ENCODE peak calls at places on chromosomes 2 and 18, in nine cellular contexts. R is HCT116, B is A549, Y is K562, P is GM23338, D is SK-N-SH, H is GM12878, G is HL-60, V is HepG2. L is an unnamed sample.

GRCh38 chr18:55912071-55912470 is 324.1 kb upstream of the TCF4 start:
- DNase-seq in R (no peak), B (no peak), Y (no peak), P (no peak), D (no peak), H (no peak), G (no peak), V (no peak), L (no peak)

GRCh38 chr2:101829429-101829828 is 131.9 kb downstream of the MAP4K4 start:
- DNase-seq in R (no peak), B (no peak), Y (no peak), P (no peak), D (no peak), H (no peak), G (no peak), V (no peak), L (no peak)

GRCh38 chr2:196954001-196954400 is 27.5 kb upstream of the PGAP1 start:
- DNase-seq in R (no peak), B (no peak), Y (no peak), P (peak; percentile 29), D (no peak), H (no peak), G (no peak), V (no peak), L (no peak)

GRCh38 chr18:36756262-36756661 is 72.5 kb downstream of the TPGS2 start:
- DNase-seq in R (no peak), B (no peak), Y (no peak), P (no peak), D (no peak), H (no peak), G (no peak), V (no peak), L (no peak)

GRCh38 chr18:30486856-30487255 is 555.7 kb downstream of the DSC3 start:
- DNase-seq in R (no peak), B (no peak), Y (no peak), P (no peak), D (no peak), H (no peak), G (no peak), V (no peak), L (no peak)

GRCh38 chr18:8828798-8829197 is 123.4 kb downstream of the MTCL1 start:
- DNase-seq in R (no peak), B (no peak), Y (no peak), P (no peak), D (no peak), H (no peak), G (no peak), V (no peak), L (no peak)

GRCh38 chr18:27763936-27764335 is 413.0 kb downstream of the CDH2 start:
- DNase-seq in R (no peak), B (no peak), Y (no peak), P (no peak), D (no peak), H (no peak), G (no peak), V (no peak), L (no peak)

GRCh38 chr2:74841663-74842062 is 7.7 kb downstream of the HK2 start:
- DNase-seq in R (no peak), B (no peak), Y (no peak), P (no peak), D (no peak), H (no peak), G (no peak), V (no peak), L (no peak)

GRCh38 chr2:9538000-9538507 is 17.6 kb downstream of the ADAM17 start:
- DNase-seq in R (no peak), B (peak; percentile 47), Y (no peak), P (no peak), D (no peak), H (no peak), G (peak; percentile 11), V (no peak), L (no peak)

GRCh38 chr18:58392336-58393000 is 236.4 kb downstream of the ALPK2 start:
- DNase-seq in R (no peak), B (no peak), Y (no peak), P (peak; percentile 61), D (no peak), H (no peak), G (no peak), V (no peak), L (no peak)

GRCh38 chr2:29477186-29477585 is 362.0 kb downstream of the CLIP4 start:
- DNase-seq in R (no peak), B (no peak), Y (no peak), P (no peak), D (no peak), H (no peak), G (no peak), V (no peak), L (no peak)

GRCh38 chr2:67436221-67436620 is 39.1 kb downstream of the ETAA1 start:
- DNase-seq in R (no peak), B (no peak), Y (no peak), P (no peak), D (no peak), H (no peak), G (no peak), V (no peak), L (no peak)

GRCh38 chr2:208012449-208012848 is 12.9 kb downstream of the PLEKHM3 start:
- DNase-seq in R (no peak), B (no peak), Y (no peak), P (no peak), D (no peak), H (no peak), G (peak; percentile 33), V (no peak), L (no peak)

GRCh38 chr2:121356058-121356640 is 71.1 kb upstream of the TFCP2L1 start:
- DNase-seq in R (peak; percentile 48), B (peak; percentile 62), Y (peak; percentile 48), P (peak; percentile 92), D (peak; percentile 63), H (no peak), G (peak; percentile 60), V (peak; percentile 55), L (peak; percentile 35)

GRCh38 chr2:85302106-85302505 is 25.7 kb downstream of the TGOLN2 start:
- DNase-seq in R (no peak), B (no peak), Y (no peak), P (no peak), D (no peak), H (no peak), G (no peak), V (no peak), L (no peak)

GRCh38 chr18:44552706-44553105 is 128.0 kb upstream of the SETBP1 start:
- DNase-seq in R (no peak), B (no peak), Y (no peak), P (peak; percentile 60), D (no peak), H (no peak), G (no peak), V (no peak), L (no peak)

GRCh38 chr2:238560234-238560633 is 133.5 kb downstream of the ASB1 start:
- DNase-seq in R (no peak), B (no peak), Y (no peak), P (peak; percentile 42), D (no peak), H (no peak), G (no peak), V (peak; percentile 62), L (no peak)

GRCh38 chr18:8703781-8704301 is 1.5 kb upstream of the MTCL1 start:
- DNase-seq in R (no peak), B (no peak), Y (no peak), P (no peak), D (no peak), H (no peak), G (no peak), V (peak; percentile 32), L (no peak)

GRCh38 chr2:219426068-219426443 is 7.9 kb downstream of the DES start:
- DNase-seq in R (no peak), B (no peak), Y (no peak), P (no peak), D (no peak), H (no peak), G (no peak), V (no peak), L (no peak)

DNA sequence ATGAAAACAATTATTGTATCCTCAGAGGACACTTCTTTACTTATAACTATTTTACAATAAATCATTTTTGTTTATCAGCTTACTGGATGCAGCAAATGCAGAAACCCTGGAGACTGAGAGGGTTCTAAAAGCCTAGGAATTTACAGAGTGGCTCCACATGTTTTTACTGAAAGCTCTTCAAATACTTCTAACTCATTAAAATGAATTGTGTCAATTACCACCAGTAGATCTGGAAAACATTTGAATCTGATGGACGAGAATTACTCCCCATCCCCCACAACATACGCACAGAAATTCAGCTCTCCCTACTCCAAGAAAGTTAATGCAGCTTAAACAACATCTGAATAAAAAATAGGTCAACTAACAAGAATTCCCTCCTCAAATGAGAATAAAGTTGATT is 319.8 kb upstream of the FIGN start:
- DNase-seq in R (no peak), B (no peak), Y (no peak), P (no peak), D (peak; percentile 4), H (no peak), G (no peak), V (no peak), L (no peak)
- TF ChIP-seq REST in R (no peak), B (no peak), Y (no peak), P (no peak), D (no peak), H (no peak), G (no peak), V (no peak), L (no peak)

DNA sequence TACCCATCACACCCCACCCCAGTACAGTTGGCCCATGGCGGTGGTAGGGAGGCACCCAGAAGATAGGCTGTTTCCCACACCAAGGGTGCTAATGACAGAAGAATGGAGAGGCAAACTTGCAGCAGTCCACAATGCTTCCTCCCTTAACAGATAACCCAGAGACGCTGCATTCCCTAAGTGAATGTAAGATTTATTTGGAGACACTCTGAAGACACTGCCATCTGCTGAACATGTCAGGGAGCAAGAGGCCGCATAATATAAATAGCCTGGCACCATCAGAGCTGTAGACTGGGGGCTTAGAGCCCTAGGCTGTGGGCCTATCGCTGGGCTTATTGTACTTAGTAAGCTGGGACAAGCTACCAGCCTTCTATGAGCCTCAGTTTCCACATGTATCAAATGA is 2.2 kb upstream of the IWS1 start:
- DNase-seq in R (no peak), B (no peak), Y (no peak), P (peak; percentile 27), D (no peak), H (no peak), G (no peak), V (no peak), L (no peak)
- H3K27ac ChIP-seq in R (no peak overlapping the region), B (no peak overlapping the region), Y (no peak overlapping the region), P (no peak overlapping the region), D (no peak overlapping the region), H (no peak overlapping the region), G (no peak overlapping the region), V (no peak overlapping the region), L (no peak overlapping the region)

GRCh38 chr18:48161201-48161910 is 230.9 kb upstream of the SMAD2 start:
- DNase-seq in R (no peak), B (peak; percentile 35), Y (peak; percentile 90), P (peak; percentile 82), D (peak; percentile 97), H (no peak), G (peak; percentile 42), V (no peak), L (no peak)
- TF ChIP-seq REST in R (no peak), B (no peak), Y (no peak), P (no peak), D (no peak), H (no peak), G (no peak), V (no peak), L (no peak)

DNA sequence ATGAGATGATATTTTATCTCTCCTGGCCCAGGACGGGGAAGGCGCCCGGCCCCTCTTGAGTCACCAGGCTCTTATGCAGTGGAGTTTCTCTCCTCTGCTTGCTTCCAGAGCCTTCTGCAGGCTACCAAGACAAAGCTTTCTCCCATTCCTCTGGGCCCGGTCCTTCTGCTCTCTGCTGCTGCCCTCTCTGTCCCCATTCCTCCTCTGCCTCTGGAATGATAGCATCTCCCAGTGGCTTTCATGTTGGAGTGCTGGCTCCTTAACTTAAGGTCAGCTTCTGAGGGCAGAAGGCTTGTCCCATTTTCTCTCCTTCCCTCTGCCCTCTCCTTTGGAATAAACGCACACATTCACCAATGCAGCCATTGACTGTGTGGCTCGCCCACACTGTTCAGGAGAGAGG is 86.2 kb downstream of the SDC1 start:
- DNase-seq in R (no peak), B (no peak), Y (no peak), P (no peak), D (no peak), H (no peak), G (no peak), V (no peak), L (no peak)
- H3K27ac ChIP-seq in R (no peak overlapping the region), B (peak overlapping the region; percentile 4), Y (no peak overlapping the region), P (no peak overlapping the region), D (no peak overlapping the region), H (no peak overlapping the region), G (no peak overlapping the region), V (no peak overlapping the region), L (no peak overlapping the region)

L was measured in Panc1.